ENCODE peak calls at places on chromosomes 7 and 10, in five cellular contexts. M is NB4, T is Calu3, X is PC-3, W is HT-29. D is an unnamed sample.
A peak's percentile ranks its signal among the peaks of the same experiment; 100 is the strongest.

GRCh38 chr10:71136036-71136690 is 76.2 kb upstream of the UNC5B start:
- DNase-seq in T (no peak), W (no peak), X (no peak), M (no peak), D (no peak)

GRCh38 chr10:25113231-25114035 is 61.4 kb upstream of the GPR158 start:
- DNase-seq in M (peak; percentile 60), W (peak; percentile 96), T (peak; percentile 89), X (peak; percentile 87), D (peak; percentile 88)

GRCh38 chr7:137820156-137820555 is 26.6 kb downstream of the DGKI start:
- DNase-seq in W (no peak), T (no peak), M (no peak), X (no peak), D (no peak)

GRCh38 chr10:5442056-5442989 is 30.0 kb downstream of the NET1 start:
- DNase-seq in T (peak; percentile 49), M (peak; percentile 51), X (peak; percentile 69), W (peak; percentile 90), D (peak; percentile 60)

GRCh38 chr10:76942556-76943416 is 694.8 kb downstream of the KCNMA1 start:
- DNase-seq in M (no peak), X (peak; percentile 35), W (no peak), T (no peak), D (no peak)

GRCh38 chr7:155466814-155467675 is 9.1 kb downstream of the EN2 start:
- DNase-seq in X (no peak), M (peak; percentile 88), T (no peak), W (no peak), D (no peak)

GRCh38 chr10:21014141-21014540 is 117.0 kb upstream of the NEBL start:
- DNase-seq in M (no peak), W (no peak), T (no peak), X (no peak), D (no peak)

GRCh38 chr7:150971242-150972048 is 6.7 kb downstream of the KCNH2 start:
- DNase-seq in M (no peak), T (no peak), W (no peak), X (no peak), D (no peak)

GRCh38 chr7:127844707-127845331 is 186.4 kb downstream of the LRRC4 start:
- DNase-seq in W (no peak), X (peak; percentile 13), M (no peak), T (no peak), D (no peak)

GRCh38 chr7:80659120-80660055 is 20.9 kb downstream of the CD36 start:
- DNase-seq in X (peak; percentile 62), W (peak; percentile 83), M (peak; percentile 70), T (no peak), D (peak; percentile 68)

GRCh38 chr10:3735175-3735574 is 49.8 kb downstream of the KLF6 start:
- DNase-seq in W (peak; percentile 17), X (no peak), M (no peak), T (no peak), D (no peak)

D was measured in SK-MEL-5.